ENCODE peak calls at places on chromosomes 6 and 20, in six cellular contexts. U is endothelial cell of umbilical vein, H is A549, C is K562, D is GM12878, A is HepG2. W is an unnamed sample.

GRCh38 chr6:164520916-164521315 is 788.5 kb downstream of the C6orf118 start:
- DNase-seq in U (no peak), H (no peak), C (no peak), D (no peak), A (no peak), W (no peak)

GRCh38 chr20:51036226-51036625 is 13.3 kb upstream of the KCNG1 start:
- DNase-seq in U (no peak), H (no peak), C (no peak), D (no peak), A (no peak), W (no peak)

GRCh38 chr20:35171753-35172433 is at the start of gene PROCR:
- DNase-seq in U (peak), H (peak), C (peak), D (no peak), A (no peak), W (peak)

GRCh38 chr6:74991573-74992332 is 214.1 kb downstream of the COL12A1 start:
- DNase-seq in U (peak), H (no peak), C (no peak), D (no peak), A (no peak), W (no peak)

GRCh38 chr6:25054469-25054868 is 118.7 kb upstream of the RIPOR2 start:
- DNase-seq in U (peak), H (no peak), C (no peak), D (no peak), A (no peak), W (no peak)

GRCh38 chr6:167907837-167908681 is 81.3 kb downstream of the AFDN start:
- DNase-seq in U (peak), H (peak), C (peak), D (no peak), A (peak), W (peak)

GRCh38 chr20:37598101-37598530 is 70.4 kb upstream of the BLCAP start:
- DNase-seq in U (no peak), H (no peak), C (no peak), D (no peak), A (no peak), W (no peak)

GRCh38 chr6:113412589-113413367 is 444.4 kb upstream of the MARCKS start:
- DNase-seq in U (peak), H (no peak), C (no peak), D (no peak), A (no peak), W (no peak)

GRCh38 chr6:88730602-88731001 is 232.8 kb downstream of the RNGTT start:
- DNase-seq in U (peak), H (peak), C (no peak), D (no peak), A (no peak), W (no peak)

GRCh38 chr6:116314878-116315277 is 35.1 kb upstream of the TSPYL1 start:
- DNase-seq in U (peak), H (no peak), C (no peak), D (peak), A (no peak), W (peak)

GRCh38 chr20:44809380-44810060 is 826 bp downstream of the RIMS4 start:
- DNase-seq in U (no peak), H (no peak), C (no peak), D (no peak), A (no peak), W (no peak)

GRCh38 chr6:99821164-99821563 is 172.9 kb downstream of the MCHR2 start:
- DNase-seq in U (peak), H (no peak), C (no peak), D (no peak), A (no peak), W (no peak)
- TF ChIP-seq POLR2A in U (no peak), H (no peak), C (no peak), D (no peak), A (no peak), W (no peak)

GRCh38 chr20:6838181-6838826 is 70.8 kb downstream of the BMP2 start:
- DNase-seq in U (no peak), H (no peak), C (no peak), D (peak), A (no peak), W (no peak)
- TF ChIP-seq MYC in U (no peak), H (no peak), C (no peak), D (no peak), A (no peak), W (no peak)

GRCh38 chr20:41002842-41003142 is 25.8 kb upstream of the TOP1 start:
- DNase-seq in U (no peak), H (no peak), C (no peak), D (no peak), A (no peak), W (no peak)

GRCh38 chr20:41001497-41001896 is 27.1 kb upstream of the TOP1 start:
- DNase-seq in U (no peak), H (no peak), C (no peak), D (no peak), A (no peak), W (peak)

GRCh38 chr20:41005361-41005729 is 23.3 kb upstream of the TOP1 start:
- DNase-seq in U (peak), H (peak), C (peak), D (no peak), A (no peak), W (no peak)

GRCh38 chr20:41004561-41005360 is 23.9 kb upstream of the TOP1 start:
- DNase-seq in U (peak), H (no peak), C (no peak), D (no peak), A (no peak), W (no peak)

DNA sequence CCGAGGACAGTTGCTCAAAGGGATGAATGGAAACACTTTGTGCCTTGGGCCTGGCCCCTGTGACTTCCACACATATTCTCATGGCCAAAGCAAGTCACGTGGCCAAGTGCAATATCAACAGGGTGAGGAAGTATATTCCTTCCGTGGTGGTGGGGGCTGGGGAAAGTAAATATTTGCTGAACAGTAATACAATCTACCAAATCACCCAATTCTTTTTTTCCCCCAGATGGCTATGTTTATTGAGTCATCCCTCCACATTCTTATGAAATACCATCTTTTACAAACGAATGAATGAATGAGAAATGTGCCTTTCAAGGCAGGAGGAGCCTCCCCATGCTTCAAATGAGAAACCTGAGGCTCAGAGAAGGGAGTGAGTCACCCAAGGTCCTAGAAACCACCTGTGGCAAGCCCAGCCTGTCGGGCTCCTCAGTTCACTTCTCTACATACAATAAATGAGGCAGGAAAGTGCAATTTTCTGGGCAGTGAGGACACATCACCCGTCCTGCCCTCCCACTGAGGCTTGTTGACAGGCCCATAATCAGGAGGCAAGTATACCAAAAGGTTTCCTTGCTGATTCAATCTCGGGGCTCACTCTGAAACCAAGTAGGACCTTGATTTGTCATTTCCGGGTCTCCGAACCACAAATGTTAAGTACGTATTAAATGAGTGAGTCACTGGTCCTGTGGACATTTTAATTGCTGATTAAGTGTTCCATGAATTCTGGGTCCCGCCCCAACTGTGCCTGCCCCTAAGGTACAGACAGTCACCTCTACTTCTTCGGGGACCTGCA is 25.3 kb upstream of the TOP1 start:
- DNase-seq in U (peak), H (peak), C (peak), D (no peak), A (peak), W (peak)
- TF ChIP-seq MAX in U (peak), H (peak), C (peak), D (no peak), A (peak), W (peak)

GRCh38 chr6:40506956-40507355 is 80.2 kb downstream of the LRFN2 start:
- DNase-seq in U (no peak), H (no peak), C (no peak), D (no peak), A (no peak), W (no peak)
- TF ChIP-seq POLR2A in U (no peak), H (no peak), C (no peak), D (no peak), A (no peak), W (no peak)

DNA sequence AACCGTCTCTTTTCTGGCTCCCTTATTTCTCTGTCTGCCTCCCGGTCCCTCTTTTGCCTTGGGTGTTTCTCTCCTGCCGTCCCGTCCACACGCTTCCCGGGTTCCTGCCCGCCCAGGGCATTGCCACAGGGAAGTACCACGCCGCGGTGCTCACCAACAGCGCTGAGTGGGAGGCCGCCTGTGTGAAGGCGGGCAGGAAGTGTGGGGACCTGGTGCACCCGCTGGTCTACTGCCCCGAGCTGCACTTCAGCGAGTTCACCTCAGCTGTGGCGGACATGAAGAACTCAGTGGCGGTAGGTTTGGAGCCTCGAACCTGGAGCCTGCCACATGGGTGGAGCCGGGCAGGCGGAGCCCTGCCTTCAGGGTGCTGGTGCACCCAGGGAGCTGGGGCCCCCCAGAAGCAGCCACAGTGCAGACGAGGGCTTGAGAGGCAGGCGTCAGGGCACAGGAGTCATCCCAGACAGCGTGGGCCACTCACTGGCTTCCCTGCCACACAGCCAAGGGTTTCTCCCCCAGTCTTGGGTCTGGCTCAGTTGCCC is 21.3 kb downstream of the NPEPL1 start:
- DNase-seq in U (no peak), H (no peak), C (no peak), D (no peak), A (no peak), W (peak)
- TF ChIP-seq MYC in U (no peak), H (no peak), C (no peak), D (no peak), A (no peak), W (no peak)

DNA sequence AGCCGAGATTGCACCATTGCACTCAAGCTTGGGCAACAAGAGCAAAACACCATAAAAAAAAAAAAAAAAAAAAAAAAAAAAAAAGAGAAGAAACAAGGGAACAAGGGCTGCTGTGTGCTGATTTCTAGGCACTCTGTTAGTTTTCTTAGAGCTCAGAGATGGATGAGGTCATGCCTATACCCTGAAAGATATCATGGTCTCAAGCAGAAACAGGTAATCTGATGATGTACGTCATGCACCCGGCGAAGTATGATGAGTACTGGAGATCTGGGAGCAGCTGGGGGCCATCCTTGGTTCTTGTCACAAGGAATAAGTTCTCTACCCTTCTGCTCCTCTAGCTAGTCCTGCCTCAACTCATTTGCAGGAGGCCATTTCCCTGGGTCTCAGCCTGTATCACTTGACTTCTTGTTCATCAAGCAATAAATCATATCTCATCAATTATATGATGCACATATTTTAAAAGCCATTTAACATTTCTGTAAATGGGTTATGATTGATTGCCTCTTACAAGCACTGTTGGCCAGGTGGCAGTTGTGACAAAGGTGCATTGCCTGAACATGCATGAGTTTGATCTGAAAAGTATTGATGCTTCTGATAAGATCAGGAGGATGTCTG is 517.2 kb downstream of the DHX35 start:
- DNase-seq in U (no peak), H (no peak), C (no peak), D (no peak), A (no peak), W (no peak)
- TF ChIP-seq MAX in U (no peak), H (no peak), C (no peak), D (no peak), A (no peak), W (no peak)

GRCh38 chr6:43181942-43182860 is at the start of gene CUL9:
- DNase-seq in U (peak), H (peak), C (peak), D (peak), A (peak), W (peak)
- TF ChIP-seq POLR2A in U (peak), H (peak), C (peak), D (peak), A (peak), W (peak)

DNA sequence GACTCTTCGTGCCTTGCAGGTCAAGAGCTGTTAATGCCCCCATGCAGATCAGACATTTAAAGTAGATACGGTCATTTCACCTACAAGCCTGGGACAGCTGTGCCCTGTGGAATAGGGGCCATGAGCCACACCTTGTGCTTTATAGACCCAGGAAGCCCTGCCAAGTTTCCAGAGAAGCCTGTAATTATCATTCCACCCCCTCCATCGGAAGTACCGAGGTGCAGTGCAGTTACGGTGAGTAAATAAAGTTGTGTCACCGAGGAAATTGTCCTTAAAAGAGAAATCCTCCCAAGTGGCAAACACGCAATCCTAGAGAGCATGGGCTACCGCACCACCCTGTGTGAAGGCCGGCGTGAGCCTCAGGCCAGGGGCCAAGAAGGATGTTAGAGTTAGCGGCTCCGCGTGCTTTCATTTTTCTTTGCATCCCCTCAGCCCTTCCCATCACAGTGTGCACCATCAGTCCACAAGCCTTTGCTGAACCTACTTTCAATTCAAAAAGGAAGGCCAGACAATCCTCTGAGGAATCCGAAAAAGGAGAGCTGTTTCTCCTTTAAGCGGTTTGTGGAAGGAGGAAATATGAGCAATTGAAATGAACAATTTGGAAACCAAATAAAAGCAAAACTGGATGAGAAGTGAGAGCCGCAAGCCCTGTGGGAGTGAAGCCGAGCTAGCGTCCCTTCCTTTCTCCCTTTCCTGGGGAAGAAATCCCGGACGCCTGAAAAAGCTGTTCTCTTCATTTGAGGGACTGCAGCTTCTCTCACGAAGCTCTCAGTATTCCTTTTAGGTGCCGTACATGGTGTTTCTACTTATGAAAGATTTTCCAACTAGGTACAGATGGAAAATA is 183.3 kb upstream of the PDE10A start:
- DNase-seq in U (no peak), H (no peak), C (no peak), D (no peak), A (no peak), W (no peak)
- TF ChIP-seq MYC in U (no peak), H (no peak), C (no peak), D (no peak), A (no peak), W (no peak)

DNA sequence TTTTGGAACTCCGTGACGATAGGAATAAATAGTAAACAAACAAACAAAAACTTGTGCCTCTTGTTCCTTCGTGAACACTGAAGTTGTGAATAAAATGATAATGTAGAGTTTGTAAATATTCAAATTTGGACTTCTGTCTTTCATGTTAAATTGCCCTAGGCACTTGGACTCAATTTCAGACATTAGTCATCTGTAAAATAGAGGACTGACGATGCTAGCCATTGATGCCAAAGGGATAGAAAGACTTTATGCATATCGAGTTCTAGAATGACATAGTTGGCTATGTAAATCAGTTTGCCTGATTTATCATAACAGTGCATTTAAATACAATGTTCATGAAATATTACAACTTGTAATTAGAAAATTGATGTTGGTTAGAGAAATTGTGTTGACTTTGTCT is 45.9 kb upstream of the FLRT3 start:
- DNase-seq in U (no peak), H (no peak), C (no peak), D (no peak), A (no peak), W (no peak)
- TF ChIP-seq MAX in U (no peak), H (no peak), C (no peak), D (no peak), A (no peak), W (no peak)

GRCh38 chr6:79632580-79632979 is 1.5 kb downstream of the SH3BGRL2 start:
- DNase-seq in U (no peak), H (no peak), C (peak), D (no peak), A (peak), W (no peak)

GRCh38 chr6:79631800-79632172 is 657 bp downstream of the SH3BGRL2 start:
- DNase-seq in U (no peak), H (no peak), C (no peak), D (no peak), A (no peak), W (no peak)

GRCh38 chr6:79630400-79630882 is 688 bp upstream of the SH3BGRL2 start:
- DNase-seq in U (no peak), H (no peak), C (no peak), D (no peak), A (no peak), W (no peak)

GRCh38 chr6:79628466-79629288 is 2.5 kb upstream of the SH3BGRL2 start:
- DNase-seq in U (no peak), H (no peak), C (no peak), D (no peak), A (no peak), W (no peak)

DNA sequence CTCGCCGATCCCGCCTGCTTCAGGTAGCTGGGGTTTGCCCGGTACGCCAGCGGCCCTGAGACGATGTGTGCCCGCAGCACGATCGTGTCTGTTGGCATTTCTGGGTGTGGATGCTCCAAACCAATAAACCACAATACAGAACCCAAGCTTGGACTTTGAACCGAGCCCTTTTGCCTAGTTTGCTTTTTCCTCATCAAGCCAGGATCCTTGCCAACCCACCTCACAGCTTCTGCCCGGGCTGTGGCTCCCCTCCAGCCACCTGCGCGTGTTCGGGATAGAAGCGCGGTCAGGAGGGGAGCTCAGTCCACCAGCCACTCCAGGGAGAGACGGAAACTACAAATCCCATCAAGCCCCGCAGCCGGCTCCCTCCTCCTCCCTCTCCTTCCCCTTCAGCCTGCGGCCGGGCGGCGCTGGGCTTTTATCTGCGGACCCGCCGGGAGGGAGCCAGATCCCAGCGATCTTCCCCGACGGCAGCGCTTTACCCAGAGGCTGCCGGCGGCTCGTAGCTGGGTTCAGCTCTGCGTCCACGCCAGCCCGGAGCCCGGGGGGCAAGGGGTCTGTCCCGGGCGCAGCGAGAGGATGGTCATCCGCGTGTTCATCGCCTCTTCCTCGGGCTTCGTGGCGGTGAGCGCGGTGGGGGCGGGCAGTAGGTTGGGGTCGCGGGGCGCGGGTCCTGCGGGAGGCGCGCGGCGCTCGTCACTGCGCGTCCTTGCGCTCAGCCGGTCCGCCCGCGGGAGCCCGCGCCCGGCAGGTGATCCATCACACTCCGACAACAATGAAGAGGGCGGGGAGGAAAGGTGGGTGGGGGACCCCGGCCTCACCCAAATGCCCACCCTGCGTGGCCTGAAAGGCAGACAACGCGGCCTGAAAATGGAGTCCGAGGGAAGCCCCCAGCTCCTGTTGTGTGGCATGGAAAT is at the start of gene SH3BGRL2:
- DNase-seq in U (peak), H (peak), C (peak), D (no peak), A (peak), W (peak)
- TF ChIP-seq POLR2A in U (peak), H (no peak), C (peak), D (no peak), A (peak), W (no peak)